ENCODE peak calls at places on chromosomes 4 and X, in four cellular contexts. One of them, this sample, is unnamed.

GRCh38 chr4:24857996-24858395 is 54.8 kb downstream of the CCDC149 start:
- DNase-seq in CD8-positive, alpha-beta memory T cell: no peak
- DNase-seq in coronary artery: no peak
- DNase-seq in lung: no peak
- DNase-seq in this sample: no peak

GRCh38 chrX:107537815-107538214 is 88.4 kb downstream of the FRMPD3 start:
- DNase-seq in CD8-positive, alpha-beta memory T cell: no peak
- DNase-seq in coronary artery: no peak
- DNase-seq in lung: no peak
- DNase-seq in this sample: no peak

GRCh38 chr4:139783761-139784484 is 118.3 kb downstream of the MGST2 start:
- DNase-seq in CD8-positive, alpha-beta memory T cell: no peak
- DNase-seq in coronary artery: no peak
- DNase-seq in lung: no peak
- DNase-seq in this sample: no peak

GRCh38 chr4:128600410-128600809 is 209.1 kb upstream of the JADE1 start:
- DNase-seq in CD8-positive, alpha-beta memory T cell: no peak
- DNase-seq in coronary artery: no peak
- DNase-seq in lung: no peak
- DNase-seq in this sample: peak

GRCh38 chrX:65706041-65706828 is 38.8 kb downstream of the MSN start:
- DNase-seq in CD8-positive, alpha-beta memory T cell: peak
- DNase-seq in coronary artery: peak
- DNase-seq in lung: peak
- DNase-seq in this sample: no peak

GRCh38 chr4:183631577-183632198 is 27.3 kb downstream of the RWDD4 start:
- DNase-seq in CD8-positive, alpha-beta memory T cell: no peak
- DNase-seq in coronary artery: no peak
- DNase-seq in lung: no peak
- DNase-seq in this sample: no peak

GRCh38 chrX:45428816-45429215 is 228.1 kb upstream of the DIPK2B start:
- DNase-seq in CD8-positive, alpha-beta memory T cell: no peak
- DNase-seq in coronary artery: no peak
- DNase-seq in lung: no peak
- DNase-seq in this sample: no peak

GRCh38 chrX:2913118-2913517 is 16.0 kb downstream of the ARSD start:
- DNase-seq in CD8-positive, alpha-beta memory T cell: no peak
- DNase-seq in coronary artery: no peak
- DNase-seq in lung: no peak
- DNase-seq in this sample: no peak

GRCh38 chr4:113645771-113646455 is 115.6 kb downstream of the CAMK2D start:
- DNase-seq in CD8-positive, alpha-beta memory T cell: no peak
- DNase-seq in coronary artery: no peak
- DNase-seq in lung: peak
- DNase-seq in this sample: no peak

GRCh38 chr4:174592985-174593335 is 70.7 kb upstream of the HPGD start:
- DNase-seq in CD8-positive, alpha-beta memory T cell: no peak
- DNase-seq in coronary artery: no peak
- DNase-seq in lung: no peak
- DNase-seq in this sample: no peak

GRCh38 chr4:152197211-152197610 is 338.7 kb downstream of the FBXW7 start:
- DNase-seq in CD8-positive, alpha-beta memory T cell: no peak
- DNase-seq in coronary artery: no peak
- DNase-seq in lung: no peak
- DNase-seq in this sample: peak

GRCh38 chr4:123412700-123413512 is 16.3 kb downstream of the SPRY1 start:
- DNase-seq in CD8-positive, alpha-beta memory T cell: no peak
- DNase-seq in coronary artery: no peak
- DNase-seq in lung: no peak
- DNase-seq in this sample: no peak

GRCh38 chr4:2388430-2389182 is 29.8 kb downstream of the ZFYVE28 start:
- DNase-seq in CD8-positive, alpha-beta memory T cell: no peak
- DNase-seq in coronary artery: no peak
- DNase-seq in lung: no peak
- DNase-seq in this sample: no peak

GRCh38 chr4:150342945-150343344 is 239.0 kb upstream of the MAB21L2 start:
- DNase-seq in CD8-positive, alpha-beta memory T cell: no peak
- DNase-seq in coronary artery: no peak
- DNase-seq in lung: no peak
- DNase-seq in this sample: no peak

GRCh38 chrX:87005885-87006284 is 511.7 kb upstream of the KLHL4 start:
- DNase-seq in CD8-positive, alpha-beta memory T cell: no peak
- DNase-seq in coronary artery: no peak
- DNase-seq in lung: no peak
- DNase-seq in this sample: no peak

GRCh38 chrX:87003031-87003430 is 514.6 kb upstream of the KLHL4 start:
- DNase-seq in CD8-positive, alpha-beta memory T cell: no peak
- DNase-seq in coronary artery: no peak
- DNase-seq in lung: no peak
- DNase-seq in this sample: no peak

GRCh38 chrX:87005183-87005582 is 512.4 kb upstream of the KLHL4 start:
- DNase-seq in CD8-positive, alpha-beta memory T cell: no peak
- DNase-seq in coronary artery: no peak
- DNase-seq in lung: no peak
- DNase-seq in this sample: no peak

GRCh38 chrX:87006561-87006960 is 511.0 kb upstream of the KLHL4 start:
- DNase-seq in CD8-positive, alpha-beta memory T cell: no peak
- DNase-seq in coronary artery: no peak
- DNase-seq in lung: no peak
- DNase-seq in this sample: no peak
- H3K27ac ChIP-seq in CD8-positive, alpha-beta memory T cell: no peak
- H3K27ac ChIP-seq in coronary artery: no peak
- H3K27ac ChIP-seq in lung: no peak
- H3K27ac ChIP-seq in this sample: no peak

GRCh38 chr4:70901607-70901983 is 574 bp upstream of the MOB1B start:
- DNase-seq in CD8-positive, alpha-beta memory T cell: no peak
- DNase-seq in coronary artery: no peak
- DNase-seq in lung: no peak
- DNase-seq in this sample: no peak
- H3K27ac ChIP-seq in CD8-positive, alpha-beta memory T cell: peak
- H3K27ac ChIP-seq in coronary artery: peak
- H3K27ac ChIP-seq in lung: peak
- H3K27ac ChIP-seq in this sample: peak

DNA sequence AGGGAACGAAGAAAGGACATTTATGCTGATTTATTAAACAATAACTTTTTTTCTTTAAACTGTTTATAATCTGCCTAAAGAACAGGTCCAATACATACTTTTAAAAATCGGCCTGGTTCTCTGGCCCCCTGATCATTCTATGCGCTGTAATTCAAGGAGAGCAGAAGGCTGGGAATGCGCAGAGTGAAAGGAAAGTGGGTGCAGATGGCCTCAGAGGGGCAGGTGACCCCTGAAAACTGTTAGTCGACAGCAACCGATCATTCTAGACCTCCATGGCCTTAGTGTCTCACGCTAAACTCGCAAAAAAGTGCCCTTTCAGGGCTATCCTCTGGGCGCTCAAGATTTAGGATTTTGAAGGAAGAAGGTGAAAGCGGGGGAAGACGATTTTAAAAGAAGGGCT is 2.2 kb downstream of the PDE5A start:
- DNase-seq in CD8-positive, alpha-beta memory T cell: no peak
- DNase-seq in coronary artery: no peak
- DNase-seq in lung: no peak
- DNase-seq in this sample: no peak
- H3K27ac ChIP-seq in CD8-positive, alpha-beta memory T cell: no peak
- H3K27ac ChIP-seq in coronary artery: peak
- H3K27ac ChIP-seq in lung: peak
- H3K27ac ChIP-seq in this sample: no peak

GRCh38 chrX:19156223-19156622 is 34.0 kb upstream of the ADGRG2 start:
- DNase-seq in CD8-positive, alpha-beta memory T cell: no peak
- DNase-seq in coronary artery: no peak
- DNase-seq in lung: no peak
- DNase-seq in this sample: no peak
- H3K27ac ChIP-seq in CD8-positive, alpha-beta memory T cell: no peak
- H3K27ac ChIP-seq in coronary artery: no peak
- H3K27ac ChIP-seq in lung: no peak
- H3K27ac ChIP-seq in this sample: no peak

GRCh38 chr4:101242441-101242840 is 104.9 kb downstream of the PPP3CA start:
- DNase-seq in CD8-positive, alpha-beta memory T cell: no peak
- DNase-seq in coronary artery: no peak
- DNase-seq in lung: no peak
- DNase-seq in this sample: no peak

GRCh38 chr4:101239685-101240084 is 107.6 kb downstream of the PPP3CA start:
- DNase-seq in CD8-positive, alpha-beta memory T cell: no peak
- DNase-seq in coronary artery: no peak
- DNase-seq in lung: no peak
- DNase-seq in this sample: no peak

GRCh38 chr4:101238706-101239105 is 108.6 kb downstream of the PPP3CA start:
- DNase-seq in CD8-positive, alpha-beta memory T cell: no peak
- DNase-seq in coronary artery: no peak
- DNase-seq in lung: no peak
- DNase-seq in this sample: no peak

DNA sequence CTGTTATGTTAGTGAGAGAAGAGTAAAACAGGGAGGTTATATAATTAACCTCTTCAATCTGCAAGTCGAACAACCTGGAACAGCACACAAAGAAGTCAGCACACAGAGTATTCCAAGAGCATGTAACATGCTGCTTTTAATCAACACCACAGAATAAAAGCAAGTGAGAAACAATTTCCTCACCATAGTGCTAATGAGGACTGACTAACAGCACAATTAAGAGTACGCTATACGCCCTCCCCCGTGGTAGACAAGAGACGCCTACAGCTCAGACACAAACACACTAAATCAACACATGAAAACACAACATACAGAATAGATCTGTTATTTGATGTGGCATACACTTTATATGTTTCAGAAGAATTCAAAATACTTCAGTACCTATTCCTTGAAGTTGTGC is 103.0 kb downstream of the PPP3CA start:
- DNase-seq in CD8-positive, alpha-beta memory T cell: no peak
- DNase-seq in coronary artery: no peak
- DNase-seq in lung: no peak
- DNase-seq in this sample: no peak
- H3K27ac ChIP-seq in CD8-positive, alpha-beta memory T cell: no peak
- H3K27ac ChIP-seq in coronary artery: no peak
- H3K27ac ChIP-seq in lung: no peak
- H3K27ac ChIP-seq in this sample: peak